ENCODE peak calls at places on chromosomes 16 and 17, in ten cellular contexts. One of them, this sample, is unnamed.

GRCh38 chr16:85888405-85889331 is 10.3 kb upstream of the IRF8 start:
- DNase-seq in AG09319: no peak
- DNase-seq in breast epithelium: no peak
- DNase-seq in dorsolateral prefrontal cortex: no peak
- DNase-seq in fibroblast of lung: peak; percentile 22
- DNase-seq in GM12865: peak; percentile 92
- DNase-seq in CD4-positive, alpha-beta T cell: no peak
- DNase-seq in fibroblast of pulmonary artery: peak; percentile 90
- DNase-seq in body of pancreas: no peak
- DNase-seq in lower leg skin: peak; percentile 39
- DNase-seq in this sample: peak; percentile 60

GRCh38 chr16:53457670-53458069 is 23.4 kb downstream of the RBL2 start:
- DNase-seq in fibroblast of lung: no peak
- DNase-seq in CD4-positive, alpha-beta T cell: peak; percentile 59
- DNase-seq in GM12865: peak; percentile 95
- DNase-seq in lower leg skin: no peak
- DNase-seq in dorsolateral prefrontal cortex: no peak
- DNase-seq in body of pancreas: peak; percentile 16
- DNase-seq in fibroblast of pulmonary artery: no peak
- DNase-seq in AG09319: no peak
- DNase-seq in breast epithelium: no peak
- DNase-seq in this sample: peak; percentile 15

GRCh38 chr16:77212736-77213541 is 13.7 kb downstream of the SYCE1L start:
- DNase-seq in AG09319: no peak
- DNase-seq in dorsolateral prefrontal cortex: peak; percentile 18
- DNase-seq in GM12865: peak; percentile 62
- DNase-seq in breast epithelium: peak; percentile 65
- DNase-seq in lower leg skin: peak; percentile 95
- DNase-seq in body of pancreas: peak; percentile 54
- DNase-seq in fibroblast of lung: peak; percentile 39
- DNase-seq in fibroblast of pulmonary artery: peak; percentile 46
- DNase-seq in CD4-positive, alpha-beta T cell: peak; percentile 66
- DNase-seq in this sample: peak; percentile 50

GRCh38 chr17:74089869-74090464 is 113.5 kb upstream of the RPL38 start:
- DNase-seq in GM12865: peak; percentile 78
- DNase-seq in lower leg skin: no peak
- DNase-seq in fibroblast of lung: peak; percentile 36
- DNase-seq in dorsolateral prefrontal cortex: peak; percentile 20
- DNase-seq in breast epithelium: no peak
- DNase-seq in fibroblast of pulmonary artery: peak; percentile 49
- DNase-seq in AG09319: no peak
- DNase-seq in body of pancreas: peak; percentile 18
- DNase-seq in CD4-positive, alpha-beta T cell: no peak
- DNase-seq in this sample: peak; percentile 9

GRCh38 chr17:72462814-72463213 is 342.0 kb downstream of the SOX9 start:
- DNase-seq in breast epithelium: no peak
- DNase-seq in fibroblast of lung: no peak
- DNase-seq in lower leg skin: no peak
- DNase-seq in dorsolateral prefrontal cortex: no peak
- DNase-seq in body of pancreas: no peak
- DNase-seq in GM12865: no peak
- DNase-seq in AG09319: no peak
- DNase-seq in CD4-positive, alpha-beta T cell: no peak
- DNase-seq in fibroblast of pulmonary artery: no peak
- DNase-seq in this sample: no peak

GRCh38 chr17:82613283-82614094 is 34.8 kb downstream of the WDR45B start:
- DNase-seq in fibroblast of lung: no peak
- DNase-seq in breast epithelium: no peak
- DNase-seq in lower leg skin: no peak
- DNase-seq in GM12865: no peak
- DNase-seq in body of pancreas: no peak
- DNase-seq in dorsolateral prefrontal cortex: no peak
- DNase-seq in CD4-positive, alpha-beta T cell: no peak
- DNase-seq in AG09319: no peak
- DNase-seq in fibroblast of pulmonary artery: no peak
- DNase-seq in this sample: no peak

GRCh38 chr17:59121901-59122480 is 15.3 kb upstream of the TRIM37 start:
- DNase-seq in breast epithelium: no peak
- DNase-seq in fibroblast of lung: no peak
- DNase-seq in body of pancreas: no peak
- DNase-seq in lower leg skin: no peak
- DNase-seq in AG09319: no peak
- DNase-seq in fibroblast of pulmonary artery: no peak
- DNase-seq in CD4-positive, alpha-beta T cell: no peak
- DNase-seq in dorsolateral prefrontal cortex: no peak
- DNase-seq in GM12865: peak; percentile 30
- DNase-seq in this sample: no peak

GRCh38 chr17:81509048-81509686 is 3.4 kb downstream of the ACTG1 start:
- DNase-seq in lower leg skin: no peak
- DNase-seq in GM12865: peak; percentile 78
- DNase-seq in dorsolateral prefrontal cortex: no peak
- DNase-seq in AG09319: no peak
- DNase-seq in breast epithelium: no peak
- DNase-seq in CD4-positive, alpha-beta T cell: no peak
- DNase-seq in body of pancreas: no peak
- DNase-seq in fibroblast of pulmonary artery: peak; percentile 47
- DNase-seq in fibroblast of lung: peak; percentile 35
- DNase-seq in this sample: no peak

GRCh38 chr16:58614860-58615259 is 14.8 kb downstream of the CNOT1 start:
- DNase-seq in breast epithelium: no peak
- DNase-seq in fibroblast of pulmonary artery: no peak
- DNase-seq in AG09319: no peak
- DNase-seq in fibroblast of lung: no peak
- DNase-seq in GM12865: no peak
- DNase-seq in CD4-positive, alpha-beta T cell: no peak
- DNase-seq in lower leg skin: no peak
- DNase-seq in dorsolateral prefrontal cortex: no peak
- DNase-seq in body of pancreas: no peak
- DNase-seq in this sample: no peak

GRCh38 chr17:70976447-70976846 is 807.1 kb downstream of the KCNJ2 start:
- DNase-seq in GM12865: no peak
- DNase-seq in dorsolateral prefrontal cortex: no peak
- DNase-seq in fibroblast of pulmonary artery: no peak
- DNase-seq in body of pancreas: no peak
- DNase-seq in fibroblast of lung: no peak
- DNase-seq in lower leg skin: no peak
- DNase-seq in AG09319: no peak
- DNase-seq in CD4-positive, alpha-beta T cell: no peak
- DNase-seq in breast epithelium: no peak
- DNase-seq in this sample: no peak

GRCh38 chr16:89863741-89864391 is 9.5 kb upstream of the TCF25 start:
- DNase-seq in breast epithelium: no peak
- DNase-seq in dorsolateral prefrontal cortex: no peak
- DNase-seq in body of pancreas: peak; percentile 32
- DNase-seq in fibroblast of pulmonary artery: peak; percentile 84
- DNase-seq in lower leg skin: no peak
- DNase-seq in GM12865: peak; percentile 86
- DNase-seq in AG09319: no peak
- DNase-seq in fibroblast of lung: peak; percentile 14
- DNase-seq in CD4-positive, alpha-beta T cell: peak; percentile 25
- DNase-seq in this sample: peak; percentile 20

GRCh38 chr16:69563605-69564580 is 1.9 kb upstream of the NFAT5 start:
- DNase-seq in AG09319: no peak
- DNase-seq in GM12865: peak; percentile 92
- DNase-seq in fibroblast of pulmonary artery: peak; percentile 17
- DNase-seq in CD4-positive, alpha-beta T cell: no peak
- DNase-seq in body of pancreas: no peak
- DNase-seq in lower leg skin: no peak
- DNase-seq in dorsolateral prefrontal cortex: no peak
- DNase-seq in breast epithelium: no peak
- DNase-seq in fibroblast of lung: peak; percentile 17
- DNase-seq in this sample: peak; percentile 7

GRCh38 chr17:30824002-30824355 is 513 bp downstream of the CRLF3 start:
- DNase-seq in fibroblast of pulmonary artery: peak; percentile 10
- DNase-seq in breast epithelium: no peak
- DNase-seq in lower leg skin: no peak
- DNase-seq in body of pancreas: peak; percentile 11
- DNase-seq in dorsolateral prefrontal cortex: peak; percentile 28
- DNase-seq in CD4-positive, alpha-beta T cell: no peak
- DNase-seq in fibroblast of lung: no peak
- DNase-seq in GM12865: peak; percentile 34
- DNase-seq in AG09319: no peak
- DNase-seq in this sample: no peak

GRCh38 chr16:73071131-73071940 is 23.4 kb upstream of the ZFHX3 start:
- DNase-seq in CD4-positive, alpha-beta T cell: no peak
- DNase-seq in fibroblast of pulmonary artery: peak; percentile 57
- DNase-seq in breast epithelium: no peak
- DNase-seq in dorsolateral prefrontal cortex: no peak
- DNase-seq in AG09319: no peak
- DNase-seq in lower leg skin: peak; percentile 88
- DNase-seq in body of pancreas: peak; percentile 79
- DNase-seq in GM12865: no peak
- DNase-seq in fibroblast of lung: peak; percentile 49
- DNase-seq in this sample: peak; percentile 67

GRCh38 chr17:72104164-72104862 is 16.5 kb upstream of the SOX9 start:
- DNase-seq in breast epithelium: no peak
- DNase-seq in dorsolateral prefrontal cortex: no peak
- DNase-seq in AG09319: no peak
- DNase-seq in CD4-positive, alpha-beta T cell: no peak
- DNase-seq in lower leg skin: peak; percentile 85
- DNase-seq in fibroblast of pulmonary artery: peak; percentile 26
- DNase-seq in body of pancreas: no peak
- DNase-seq in fibroblast of lung: no peak
- DNase-seq in GM12865: no peak
- DNase-seq in this sample: no peak

DNA sequence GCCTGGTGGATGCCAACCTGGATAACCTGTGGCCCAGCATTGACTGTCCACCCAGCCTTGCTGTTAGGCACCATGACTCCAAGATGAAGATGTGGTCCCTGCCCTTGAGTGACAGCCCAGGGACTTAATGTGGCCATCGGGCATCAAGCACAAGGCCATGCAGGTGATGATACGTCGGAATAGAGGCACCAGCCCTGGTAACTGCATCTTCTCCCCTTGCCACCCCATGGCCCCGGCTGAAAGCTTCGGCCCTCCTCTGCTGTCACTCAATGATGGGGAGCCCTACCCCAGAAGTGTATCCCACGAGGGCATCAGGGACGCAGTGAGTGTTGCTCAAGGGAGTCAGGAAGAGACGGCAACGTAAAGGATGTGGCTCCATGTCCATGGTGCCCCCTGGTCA is 2.0 kb downstream of the NT5C start:
- DNase-seq in AG09319: no peak
- DNase-seq in dorsolateral prefrontal cortex: no peak
- DNase-seq in fibroblast of lung: no peak
- DNase-seq in GM12865: no peak
- DNase-seq in body of pancreas: no peak
- DNase-seq in CD4-positive, alpha-beta T cell: no peak
- DNase-seq in fibroblast of pulmonary artery: no peak
- DNase-seq in lower leg skin: no peak
- DNase-seq in breast epithelium: no peak
- DNase-seq in this sample: no peak
- TF ChIP-seq CTCF in AG09319: no peak
- TF ChIP-seq CTCF in dorsolateral prefrontal cortex: no peak
- TF ChIP-seq CTCF in fibroblast of lung: no peak
- TF ChIP-seq CTCF in GM12865: no peak
- TF ChIP-seq CTCF in body of pancreas: no peak
- TF ChIP-seq CTCF in CD4-positive, alpha-beta T cell: no peak
- TF ChIP-seq CTCF in fibroblast of pulmonary artery: no peak
- TF ChIP-seq CTCF in lower leg skin: no peak
- TF ChIP-seq CTCF in breast epithelium: no peak
- TF ChIP-seq CTCF in this sample: no peak

GRCh38 chr16:75250089-75250808 is 1.2 kb downstream of the BCAR1 start:
- DNase-seq in fibroblast of lung: no peak
- DNase-seq in lower leg skin: no peak
- DNase-seq in GM12865: no peak
- DNase-seq in breast epithelium: no peak
- DNase-seq in dorsolateral prefrontal cortex: no peak
- DNase-seq in AG09319: no peak
- DNase-seq in CD4-positive, alpha-beta T cell: no peak
- DNase-seq in body of pancreas: peak; percentile 88
- DNase-seq in fibroblast of pulmonary artery: no peak
- DNase-seq in this sample: peak; percentile 27

GRCh38 chr16:75252946-75253911 is 1.8 kb upstream of the BCAR1 start:
- DNase-seq in GM12865: no peak
- DNase-seq in breast epithelium: no peak
- DNase-seq in fibroblast of lung: peak; percentile 52
- DNase-seq in CD4-positive, alpha-beta T cell: no peak
- DNase-seq in fibroblast of pulmonary artery: peak; percentile 89
- DNase-seq in AG09319: no peak
- DNase-seq in dorsolateral prefrontal cortex: no peak
- DNase-seq in lower leg skin: no peak
- DNase-seq in body of pancreas: peak; percentile 24
- DNase-seq in this sample: peak; percentile 37

GRCh38 chr16:75251280-75252048 is at the start of gene BCAR1:
- DNase-seq in GM12865: peak; percentile 83
- DNase-seq in dorsolateral prefrontal cortex: peak; percentile 89
- DNase-seq in fibroblast of lung: peak; percentile 92
- DNase-seq in CD4-positive, alpha-beta T cell: no peak
- DNase-seq in breast epithelium: peak; percentile 79
- DNase-seq in fibroblast of pulmonary artery: peak; percentile 91
- DNase-seq in lower leg skin: no peak
- DNase-seq in body of pancreas: peak; percentile 92
- DNase-seq in AG09319: peak; percentile 78
- DNase-seq in this sample: peak; percentile 89

GRCh38 chr16:75250809-75251279 is 580 bp downstream of the BCAR1 start:
- DNase-seq in fibroblast of pulmonary artery: no peak
- DNase-seq in body of pancreas: peak; percentile 80
- DNase-seq in breast epithelium: no peak
- DNase-seq in AG09319: no peak
- DNase-seq in lower leg skin: no peak
- DNase-seq in fibroblast of lung: no peak
- DNase-seq in CD4-positive, alpha-beta T cell: no peak
- DNase-seq in dorsolateral prefrontal cortex: no peak
- DNase-seq in GM12865: no peak
- DNase-seq in this sample: peak; percentile 42

GRCh38 chr16:75252049-75252864 is 833 bp upstream of the BCAR1 start:
- DNase-seq in GM12865: no peak
- DNase-seq in fibroblast of lung: no peak
- DNase-seq in lower leg skin: no peak
- DNase-seq in breast epithelium: no peak
- DNase-seq in dorsolateral prefrontal cortex: no peak
- DNase-seq in fibroblast of pulmonary artery: no peak
- DNase-seq in CD4-positive, alpha-beta T cell: no peak
- DNase-seq in body of pancreas: no peak
- DNase-seq in AG09319: no peak
- DNase-seq in this sample: no peak
- TF ChIP-seq CTCF in GM12865: no peak
- TF ChIP-seq CTCF in fibroblast of lung: no peak
- TF ChIP-seq CTCF in lower leg skin: no peak
- TF ChIP-seq CTCF in breast epithelium: no peak
- TF ChIP-seq CTCF in dorsolateral prefrontal cortex: no peak
- TF ChIP-seq CTCF in fibroblast of pulmonary artery: no peak
- TF ChIP-seq CTCF in CD4-positive, alpha-beta T cell: no peak
- TF ChIP-seq CTCF in body of pancreas: no peak
- TF ChIP-seq CTCF in AG09319: no peak
- TF ChIP-seq CTCF in this sample: no peak

GRCh38 chr16:20931066-20931465 is 30.5 kb downstream of the LYRM1 start:
- DNase-seq in AG09319: no peak
- DNase-seq in GM12865: no peak
- DNase-seq in body of pancreas: no peak
- DNase-seq in breast epithelium: no peak
- DNase-seq in fibroblast of lung: no peak
- DNase-seq in fibroblast of pulmonary artery: no peak
- DNase-seq in CD4-positive, alpha-beta T cell: no peak
- DNase-seq in lower leg skin: no peak
- DNase-seq in dorsolateral prefrontal cortex: no peak
- DNase-seq in this sample: no peak
- TF ChIP-seq CTCF in AG09319: no peak
- TF ChIP-seq CTCF in GM12865: no peak
- TF ChIP-seq CTCF in body of pancreas: no peak
- TF ChIP-seq CTCF in breast epithelium: no peak
- TF ChIP-seq CTCF in fibroblast of lung: no peak
- TF ChIP-seq CTCF in fibroblast of pulmonary artery: no peak
- TF ChIP-seq CTCF in CD4-positive, alpha-beta T cell: no peak
- TF ChIP-seq CTCF in lower leg skin: no peak
- TF ChIP-seq CTCF in dorsolateral prefrontal cortex: no peak
- TF ChIP-seq CTCF in this sample: no peak

GRCh38 chr16:87692756-87693155 is 73.0 kb downstream of the KLHDC4 start:
- DNase-seq in CD4-positive, alpha-beta T cell: no peak
- DNase-seq in GM12865: no peak
- DNase-seq in dorsolateral prefrontal cortex: no peak
- DNase-seq in lower leg skin: no peak
- DNase-seq in fibroblast of lung: no peak
- DNase-seq in AG09319: no peak
- DNase-seq in fibroblast of pulmonary artery: no peak
- DNase-seq in breast epithelium: no peak
- DNase-seq in body of pancreas: no peak
- DNase-seq in this sample: no peak
- TF ChIP-seq CTCF in CD4-positive, alpha-beta T cell: no peak
- TF ChIP-seq CTCF in GM12865: no peak
- TF ChIP-seq CTCF in dorsolateral prefrontal cortex: no peak
- TF ChIP-seq CTCF in lower leg skin: no peak
- TF ChIP-seq CTCF in fibroblast of lung: no peak
- TF ChIP-seq CTCF in AG09319: no peak
- TF ChIP-seq CTCF in fibroblast of pulmonary artery: no peak
- TF ChIP-seq CTCF in breast epithelium: no peak
- TF ChIP-seq CTCF in body of pancreas: no peak
- TF ChIP-seq CTCF in this sample: no peak